ENCODE peak calls at places on chromosomes 6 and 20, in seven cellular contexts. One of them, this sample, is unnamed. For H3K36me3, the result is how much of the 10 kb centered on the place peaks cover.

GRCh38 chr6:132818404-132819359 is 4.3 kb downstream of the RPS12 start:
- DNase-seq in PC-3: no peak
- DNase-seq in trophoblast cell: peak
- DNase-seq in SJCRH30: peak
- DNase-seq in CD4-positive, alpha-beta memory T cell: no peak
- DNase-seq in stomach: no peak
- DNase-seq in tibial artery: no peak
- DNase-seq in this sample: no peak

GRCh38 chr6:56458324-56458884 is 184.3 kb downstream of the DST start:
- DNase-seq in PC-3: no peak
- DNase-seq in trophoblast cell: no peak
- DNase-seq in SJCRH30: no peak
- DNase-seq in CD4-positive, alpha-beta memory T cell: no peak
- DNase-seq in stomach: no peak
- DNase-seq in tibial artery: no peak
- DNase-seq in this sample: no peak

GRCh38 chr6:41153451-41153850 is 696 bp downstream of the TREML1 start:
- DNase-seq in PC-3: no peak
- DNase-seq in trophoblast cell: no peak
- DNase-seq in SJCRH30: no peak
- DNase-seq in CD4-positive, alpha-beta memory T cell: no peak
- DNase-seq in stomach: no peak
- DNase-seq in tibial artery: no peak
- DNase-seq in this sample: no peak

GRCh38 chr6:38262041-38262440 is 377.7 kb downstream of the BTBD9 start:
- DNase-seq in PC-3: peak
- DNase-seq in trophoblast cell: no peak
- DNase-seq in SJCRH30: peak
- DNase-seq in CD4-positive, alpha-beta memory T cell: no peak
- DNase-seq in stomach: no peak
- DNase-seq in tibial artery: no peak
- DNase-seq in this sample: no peak

GRCh38 chr6:75378101-75378500 is 93.5 kb upstream of the TMEM30A start:
- DNase-seq in PC-3: no peak
- DNase-seq in trophoblast cell: peak
- DNase-seq in SJCRH30: no peak
- DNase-seq in CD4-positive, alpha-beta memory T cell: no peak
- DNase-seq in stomach: no peak
- DNase-seq in tibial artery: no peak
- DNase-seq in this sample: no peak

GRCh38 chr6:48429610-48430009 is 318.6 kb upstream of the PTCHD4 start:
- DNase-seq in PC-3: peak
- DNase-seq in trophoblast cell: no peak
- DNase-seq in SJCRH30: no peak
- DNase-seq in CD4-positive, alpha-beta memory T cell: no peak
- DNase-seq in stomach: no peak
- DNase-seq in tibial artery: no peak
- DNase-seq in this sample: no peak

GRCh38 chr6:13411484-13411883 is 75.9 kb downstream of the GFOD1 start:
- DNase-seq in PC-3: no peak
- DNase-seq in trophoblast cell: no peak
- DNase-seq in SJCRH30: no peak
- DNase-seq in CD4-positive, alpha-beta memory T cell: no peak
- DNase-seq in stomach: no peak
- DNase-seq in tibial artery: no peak
- DNase-seq in this sample: no peak

GRCh38 chr6:55496201-55496600 is 82.8 kb downstream of the HMGCLL1 start:
- DNase-seq in PC-3: no peak
- DNase-seq in trophoblast cell: no peak
- DNase-seq in SJCRH30: no peak
- DNase-seq in CD4-positive, alpha-beta memory T cell: no peak
- DNase-seq in stomach: no peak
- DNase-seq in tibial artery: no peak
- DNase-seq in this sample: no peak

GRCh38 chr6:56954389-56955170 is at the start of gene BEND6:
- DNase-seq in PC-3: peak
- DNase-seq in trophoblast cell: peak
- DNase-seq in SJCRH30: peak
- DNase-seq in CD4-positive, alpha-beta memory T cell: peak
- DNase-seq in stomach: peak
- DNase-seq in tibial artery: peak
- DNase-seq in this sample: peak

GRCh38 chr6:167576050-167576741 is 250.5 kb upstream of the AFDN start:
- DNase-seq in PC-3: no peak
- DNase-seq in trophoblast cell: no peak
- DNase-seq in SJCRH30: no peak
- DNase-seq in CD4-positive, alpha-beta memory T cell: no peak
- DNase-seq in stomach: no peak
- DNase-seq in tibial artery: no peak
- DNase-seq in this sample: no peak

GRCh38 chr6:17291778-17292177 is 10.6 kb downstream of the RBM24 start:
- DNase-seq in PC-3: no peak
- DNase-seq in trophoblast cell: peak
- DNase-seq in SJCRH30: peak
- DNase-seq in CD4-positive, alpha-beta memory T cell: no peak
- DNase-seq in stomach: no peak
- DNase-seq in tibial artery: no peak
- DNase-seq in this sample: peak

GRCh38 chr20:24729896-24730605 is 219.0 kb upstream of the CST7 start:
- DNase-seq in PC-3: no peak
- DNase-seq in trophoblast cell: no peak
- DNase-seq in SJCRH30: no peak
- DNase-seq in CD4-positive, alpha-beta memory T cell: no peak
- DNase-seq in stomach: no peak
- DNase-seq in tibial artery: no peak
- DNase-seq in this sample: no peak

GRCh38 chr6:125658125-125658524 is 91.3 kb upstream of the HEY2 start:
- DNase-seq in PC-3: no peak
- DNase-seq in trophoblast cell: no peak
- DNase-seq in SJCRH30: peak
- DNase-seq in CD4-positive, alpha-beta memory T cell: no peak
- DNase-seq in stomach: no peak
- DNase-seq in tibial artery: no peak
- DNase-seq in this sample: no peak

DNA sequence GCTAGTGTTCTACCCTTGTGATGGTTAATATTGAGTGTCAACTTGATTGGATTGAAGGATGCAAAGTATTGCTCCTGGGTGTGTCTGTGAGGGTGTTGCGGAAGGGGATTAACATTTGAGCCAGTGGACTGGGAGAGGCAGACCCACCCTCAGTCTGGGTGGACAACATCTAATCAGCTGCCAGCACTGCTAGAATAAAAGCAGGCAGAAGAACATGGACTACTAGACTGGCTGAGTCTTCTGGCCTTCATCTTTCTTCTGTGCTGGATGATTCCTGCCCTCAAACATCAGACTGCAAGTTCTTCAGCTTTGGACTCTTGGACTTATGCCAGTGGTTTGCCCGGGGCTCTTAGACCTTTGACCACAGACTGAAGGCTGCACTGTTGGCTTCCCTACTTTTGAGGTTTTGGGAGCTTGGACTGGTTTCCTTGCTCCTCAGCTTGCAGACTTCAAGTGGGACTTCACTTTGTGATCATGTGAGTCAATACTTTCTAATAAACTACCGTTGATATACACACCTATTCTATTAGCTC is 50.1 kb downstream of the SDHAF4 start:
- DNase-seq in PC-3: no peak
- DNase-seq in trophoblast cell: no peak
- DNase-seq in SJCRH30: peak
- DNase-seq in CD4-positive, alpha-beta memory T cell: no peak
- DNase-seq in stomach: no peak
- DNase-seq in tibial artery: no peak
- DNase-seq in this sample: no peak
- H3K36me3 ChIP-seq in PC-3: under half
- H3K36me3 ChIP-seq in trophoblast cell: under half
- H3K36me3 ChIP-seq in SJCRH30: under half
- H3K36me3 ChIP-seq in CD4-positive, alpha-beta memory T cell: under half
- H3K36me3 ChIP-seq in stomach: under half
- H3K36me3 ChIP-seq in tibial artery: under half
- H3K36me3 ChIP-seq in this sample: under half

DNA sequence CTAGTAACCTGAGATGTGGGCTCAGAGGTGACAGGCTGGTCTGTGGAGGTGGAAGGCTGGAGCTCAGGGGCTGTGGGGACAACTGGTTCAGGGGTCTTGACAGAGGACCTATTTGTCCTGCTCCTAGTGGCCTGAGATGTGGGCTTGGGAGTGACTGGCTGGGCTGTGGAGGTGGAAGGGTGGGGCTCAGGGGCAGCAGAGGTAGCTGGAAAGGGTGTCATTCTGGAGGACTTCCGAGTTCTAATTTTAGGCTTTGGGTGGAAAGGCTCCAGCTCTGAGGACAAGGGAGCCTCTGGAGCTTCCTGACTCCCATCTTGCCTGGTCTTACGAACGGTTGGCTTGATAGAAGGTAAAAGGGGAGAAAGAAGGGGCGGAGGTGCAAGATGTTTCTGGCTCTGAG is 11.5 kb downstream of the MDC1 start:
- DNase-seq in PC-3: no peak
- DNase-seq in trophoblast cell: no peak
- DNase-seq in SJCRH30: no peak
- DNase-seq in CD4-positive, alpha-beta memory T cell: no peak
- DNase-seq in stomach: no peak
- DNase-seq in tibial artery: no peak
- DNase-seq in this sample: no peak
- H3K36me3 ChIP-seq in PC-3: under half
- H3K36me3 ChIP-seq in trophoblast cell: under half
- H3K36me3 ChIP-seq in SJCRH30: under half
- H3K36me3 ChIP-seq in CD4-positive, alpha-beta memory T cell: under half
- H3K36me3 ChIP-seq in stomach: under half
- H3K36me3 ChIP-seq in tibial artery: half or more
- H3K36me3 ChIP-seq in this sample: under half

GRCh38 chr6:35080016-35080680 is 61.0 kb downstream of the TCP11 start:
- DNase-seq in PC-3: no peak
- DNase-seq in trophoblast cell: no peak
- DNase-seq in SJCRH30: no peak
- DNase-seq in CD4-positive, alpha-beta memory T cell: no peak
- DNase-seq in stomach: no peak
- DNase-seq in tibial artery: no peak
- DNase-seq in this sample: no peak

GRCh38 chr6:35079311-35080000 is 61.7 kb downstream of the TCP11 start:
- DNase-seq in PC-3: no peak
- DNase-seq in trophoblast cell: no peak
- DNase-seq in SJCRH30: no peak
- DNase-seq in CD4-positive, alpha-beta memory T cell: no peak
- DNase-seq in stomach: no peak
- DNase-seq in tibial artery: no peak
- DNase-seq in this sample: no peak

GRCh38 chr6:35081426-35081851 is 59.7 kb downstream of the TCP11 start:
- DNase-seq in PC-3: no peak
- DNase-seq in trophoblast cell: no peak
- DNase-seq in SJCRH30: no peak
- DNase-seq in CD4-positive, alpha-beta memory T cell: no peak
- DNase-seq in stomach: no peak
- DNase-seq in tibial artery: peak
- DNase-seq in this sample: no peak

GRCh38 chr6:35082046-35082732 is 59.0 kb downstream of the TCP11 start:
- DNase-seq in PC-3: no peak
- DNase-seq in trophoblast cell: no peak
- DNase-seq in SJCRH30: no peak
- DNase-seq in CD4-positive, alpha-beta memory T cell: no peak
- DNase-seq in stomach: no peak
- DNase-seq in tibial artery: no peak
- DNase-seq in this sample: no peak

DNA sequence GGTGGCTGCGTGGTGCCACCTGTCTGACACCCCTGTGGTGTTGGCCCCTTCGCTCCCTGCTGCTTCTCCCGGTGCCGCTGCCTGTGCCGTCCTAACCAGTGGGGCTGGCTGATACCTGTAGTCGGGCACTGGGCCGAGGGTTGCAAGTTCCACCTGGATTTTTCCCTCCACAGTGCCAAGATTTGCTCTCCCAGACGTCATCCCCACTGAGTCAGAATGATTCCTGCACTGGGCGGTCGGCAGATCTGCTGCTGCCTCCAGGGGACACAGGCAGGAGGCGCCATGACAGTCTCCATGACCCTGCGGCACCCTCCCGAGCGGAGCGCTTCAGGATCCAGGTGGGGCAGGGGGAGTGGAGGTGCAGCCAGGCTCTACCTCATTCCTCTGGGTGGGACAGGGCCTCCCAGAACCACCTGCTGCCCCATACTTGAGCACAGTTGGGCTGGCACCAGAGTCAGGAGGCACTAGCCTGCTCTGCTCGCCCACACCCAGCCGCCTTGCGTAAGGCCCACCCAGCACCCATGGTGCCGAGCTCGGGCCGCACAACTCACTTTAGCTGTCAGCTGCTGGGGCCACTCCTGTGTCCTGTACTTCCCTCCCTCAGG is 60.2 kb downstream of the TCP11 start:
- DNase-seq in PC-3: no peak
- DNase-seq in trophoblast cell: no peak
- DNase-seq in SJCRH30: no peak
- DNase-seq in CD4-positive, alpha-beta memory T cell: no peak
- DNase-seq in stomach: no peak
- DNase-seq in tibial artery: peak
- DNase-seq in this sample: no peak
- H3K36me3 ChIP-seq in PC-3: under half
- H3K36me3 ChIP-seq in trophoblast cell: half or more
- H3K36me3 ChIP-seq in SJCRH30: under half
- H3K36me3 ChIP-seq in CD4-positive, alpha-beta memory T cell: under half
- H3K36me3 ChIP-seq in stomach: half or more
- H3K36me3 ChIP-seq in tibial artery: half or more
- H3K36me3 ChIP-seq in this sample: under half

DNA sequence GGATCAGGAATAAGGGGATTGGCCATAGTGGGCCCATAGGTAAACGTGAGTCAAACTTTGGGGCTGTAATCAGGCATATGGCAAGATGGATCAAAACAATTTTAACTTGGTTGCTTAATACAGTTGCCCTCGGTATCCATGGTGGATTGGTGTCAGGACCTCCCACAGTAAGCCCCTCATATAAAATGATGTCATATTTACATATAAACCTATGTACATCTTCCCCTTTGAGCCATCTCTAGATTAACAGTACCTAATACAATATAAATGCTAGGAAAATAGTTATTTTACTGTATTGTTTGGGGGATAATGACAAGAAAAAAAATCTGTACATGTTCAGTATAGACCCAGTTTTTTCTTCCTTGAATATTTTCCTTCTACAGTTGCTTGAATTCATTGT is 7.4 kb upstream of the ACAT2 start:
- DNase-seq in PC-3: no peak
- DNase-seq in trophoblast cell: no peak
- DNase-seq in SJCRH30: no peak
- DNase-seq in CD4-positive, alpha-beta memory T cell: no peak
- DNase-seq in stomach: no peak
- DNase-seq in tibial artery: no peak
- DNase-seq in this sample: no peak
- H3K36me3 ChIP-seq in PC-3: half or more
- H3K36me3 ChIP-seq in trophoblast cell: under half
- H3K36me3 ChIP-seq in SJCRH30: half or more
- H3K36me3 ChIP-seq in CD4-positive, alpha-beta memory T cell: half or more
- H3K36me3 ChIP-seq in stomach: under half
- H3K36me3 ChIP-seq in tibial artery: half or more
- H3K36me3 ChIP-seq in this sample: half or more

DNA sequence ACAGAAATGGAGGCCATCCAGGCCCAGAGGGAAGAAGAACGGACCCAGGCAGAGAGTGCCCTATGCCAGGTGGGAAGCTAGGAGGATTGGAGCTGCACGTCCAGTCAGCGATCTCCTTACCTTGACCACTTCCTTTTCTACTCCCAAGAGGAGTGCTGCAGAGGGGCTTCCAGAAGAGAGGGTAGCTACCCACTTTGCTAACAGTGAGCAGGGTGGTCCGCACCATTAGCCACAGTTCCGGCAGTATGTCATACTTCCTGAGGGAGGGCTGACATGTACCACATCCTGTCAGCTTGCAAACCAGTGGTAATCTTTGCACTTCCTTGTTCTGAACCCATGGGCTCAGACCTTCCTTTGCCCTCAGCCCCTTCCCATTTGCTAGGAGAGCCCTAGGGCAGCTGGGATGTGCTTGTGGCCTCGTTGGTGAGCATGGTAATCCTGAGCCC is 35.4 kb downstream of the CEP250 start:
- DNase-seq in PC-3: no peak
- DNase-seq in trophoblast cell: no peak
- DNase-seq in SJCRH30: no peak
- DNase-seq in CD4-positive, alpha-beta memory T cell: peak
- DNase-seq in stomach: no peak
- DNase-seq in tibial artery: no peak
- DNase-seq in this sample: no peak
- H3K36me3 ChIP-seq in PC-3: under half
- H3K36me3 ChIP-seq in trophoblast cell: under half
- H3K36me3 ChIP-seq in SJCRH30: half or more
- H3K36me3 ChIP-seq in CD4-positive, alpha-beta memory T cell: under half
- H3K36me3 ChIP-seq in stomach: under half
- H3K36me3 ChIP-seq in tibial artery: half or more
- H3K36me3 ChIP-seq in this sample: under half